ENCODE peak calls at places on chromosome 12, in six cellular contexts. One of them, this sample, is unnamed.

GRCh38 chr12:53508534-53509199 is 1.4 kb upstream of the NPFF start:
- DNase-seq in lung: peak; percentile 87
- DNase-seq in left ventricle myocardium inferior: peak; percentile 82
- DNase-seq in lower lobe of right lung: peak; percentile 85
- DNase-seq in PC-3: peak; percentile 94
- DNase-seq in Caco-2: peak; percentile 88
- DNase-seq in this sample: peak; percentile 75

GRCh38 chr12:3295648-3296408 is 195.2 kb upstream of the PRMT8 start:
- DNase-seq in left ventricle myocardium inferior: peak; percentile 65
- DNase-seq in Caco-2: no peak
- DNase-seq in lung: peak; percentile 40
- DNase-seq in PC-3: no peak
- DNase-seq in lower lobe of right lung: no peak
- DNase-seq in this sample: no peak

GRCh38 chr12:115942346-115942745 is 335.1 kb downstream of the MED13L start:
- DNase-seq in PC-3: no peak
- DNase-seq in lower lobe of right lung: no peak
- DNase-seq in lung: no peak
- DNase-seq in left ventricle myocardium inferior: no peak
- DNase-seq in Caco-2: no peak
- DNase-seq in this sample: no peak

GRCh38 chr12:65926119-65927004 is 102.1 kb downstream of the HMGA2 start:
- DNase-seq in PC-3: no peak
- DNase-seq in lower lobe of right lung: no peak
- DNase-seq in Caco-2: peak; percentile 27
- DNase-seq in left ventricle myocardium inferior: no peak
- DNase-seq in lung: no peak
- DNase-seq in this sample: no peak

GRCh38 chr12:7190268-7191055 is 976 bp downstream of the PEX5 start:
- DNase-seq in left ventricle myocardium inferior: peak; percentile 26
- DNase-seq in Caco-2: peak; percentile 43
- DNase-seq in PC-3: no peak
- DNase-seq in lung: no peak
- DNase-seq in lower lobe of right lung: peak; percentile 58
- DNase-seq in this sample: no peak

GRCh38 chr12:54026640-54027441 is 1.4 kb upstream of the HOXC6 start:
- DNase-seq in left ventricle myocardium inferior: no peak
- DNase-seq in Caco-2: no peak
- DNase-seq in PC-3: no peak
- DNase-seq in lower lobe of right lung: no peak
- DNase-seq in lung: no peak
- DNase-seq in this sample: no peak

GRCh38 chr12:81800298-81801148 is 41.4 kb upstream of the PPFIA2 start:
- DNase-seq in lower lobe of right lung: no peak
- DNase-seq in PC-3: no peak
- DNase-seq in left ventricle myocardium inferior: no peak
- DNase-seq in lung: no peak
- DNase-seq in Caco-2: no peak
- DNase-seq in this sample: no peak

GRCh38 chr12:50042693-50043092 is 14.7 kb upstream of the ASIC1 start:
- DNase-seq in Caco-2: no peak
- DNase-seq in PC-3: no peak
- DNase-seq in lung: no peak
- DNase-seq in lower lobe of right lung: no peak
- DNase-seq in left ventricle myocardium inferior: no peak
- DNase-seq in this sample: no peak

GRCh38 chr12:108696111-108696995 is 35.0 kb downstream of the CORO1C start:
- DNase-seq in left ventricle myocardium inferior: no peak
- DNase-seq in PC-3: peak; percentile 96
- DNase-seq in lung: no peak
- DNase-seq in lower lobe of right lung: no peak
- DNase-seq in Caco-2: no peak
- DNase-seq in this sample: no peak

GRCh38 chr12:43805149-43805856 is 814 bp downstream of the TWF1 start:
- DNase-seq in Caco-2: peak; percentile 17
- DNase-seq in lung: no peak
- DNase-seq in left ventricle myocardium inferior: no peak
- DNase-seq in lower lobe of right lung: no peak
- DNase-seq in PC-3: no peak
- DNase-seq in this sample: no peak

GRCh38 chr12:76158518-76159321 is 74.2 kb upstream of the NAP1L1 start:
- DNase-seq in PC-3: peak; percentile 80
- DNase-seq in left ventricle myocardium inferior: no peak
- DNase-seq in Caco-2: peak; percentile 61
- DNase-seq in lung: peak; percentile 39
- DNase-seq in lower lobe of right lung: no peak
- DNase-seq in this sample: peak; percentile 31

GRCh38 chr12:29980304-29980703 is 196.6 kb upstream of the TMTC1 start:
- DNase-seq in left ventricle myocardium inferior: no peak
- DNase-seq in lung: no peak
- DNase-seq in Caco-2: no peak
- DNase-seq in PC-3: peak; percentile 81
- DNase-seq in lower lobe of right lung: no peak
- DNase-seq in this sample: no peak

GRCh38 chr12:93569656-93570551 is 2.6 kb upstream of the SOCS2 start:
- DNase-seq in lower lobe of right lung: peak; percentile 90
- DNase-seq in PC-3: peak; percentile 76
- DNase-seq in lung: peak; percentile 88
- DNase-seq in Caco-2: peak; percentile 88
- DNase-seq in left ventricle myocardium inferior: peak; percentile 89
- DNase-seq in this sample: peak; percentile 83
- H3K4me1 ChIP-seq in lower lobe of right lung: peaks cover 9% of the 10 kb centered on the region
- H3K4me1 ChIP-seq in PC-3: peaks cover 16% of the 10 kb centered on the region
- H3K4me1 ChIP-seq in lung: no peaks in the 10 kb centered on the region
- H3K4me1 ChIP-seq in Caco-2: peaks cover 12% of the 10 kb centered on the region
- H3K4me1 ChIP-seq in left ventricle myocardium inferior: peaks cover 50% of the 10 kb centered on the region
- H3K4me1 ChIP-seq in this sample: peaks cover 8% of the 10 kb centered on the region

DNA sequence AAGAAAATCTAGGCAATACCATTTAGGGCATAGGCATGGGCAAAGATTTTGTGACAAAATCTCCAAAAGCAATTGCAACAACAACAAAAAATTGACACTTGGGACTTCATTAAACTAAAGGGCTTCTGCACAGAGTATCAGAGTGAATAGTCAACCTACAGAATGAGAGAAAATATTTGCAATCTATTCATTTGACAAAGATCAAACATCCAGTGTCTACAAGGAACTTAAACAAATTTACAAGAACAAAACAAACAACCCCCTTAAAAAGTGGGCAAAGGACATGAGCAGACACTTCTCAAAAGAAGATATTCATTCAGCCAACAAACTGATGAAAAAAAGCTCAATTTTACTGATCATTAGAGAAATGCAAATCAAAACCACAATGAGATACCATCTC is 44.1 kb upstream of the PZP start:
- DNase-seq in Caco-2: no peak
- DNase-seq in left ventricle myocardium inferior: no peak
- DNase-seq in lower lobe of right lung: no peak
- DNase-seq in lung: no peak
- DNase-seq in PC-3: no peak
- DNase-seq in this sample: no peak
- H3K4me1 ChIP-seq in Caco-2: no peaks in the 10 kb centered on the region
- H3K4me1 ChIP-seq in left ventricle myocardium inferior: no peaks in the 10 kb centered on the region
- H3K4me1 ChIP-seq in lower lobe of right lung: no peaks in the 10 kb centered on the region
- H3K4me1 ChIP-seq in lung: no peaks in the 10 kb centered on the region
- H3K4me1 ChIP-seq in PC-3: no peaks in the 10 kb centered on the region
- H3K4me1 ChIP-seq in this sample: peaks cover 3% of the 10 kb centered on the region

DNA sequence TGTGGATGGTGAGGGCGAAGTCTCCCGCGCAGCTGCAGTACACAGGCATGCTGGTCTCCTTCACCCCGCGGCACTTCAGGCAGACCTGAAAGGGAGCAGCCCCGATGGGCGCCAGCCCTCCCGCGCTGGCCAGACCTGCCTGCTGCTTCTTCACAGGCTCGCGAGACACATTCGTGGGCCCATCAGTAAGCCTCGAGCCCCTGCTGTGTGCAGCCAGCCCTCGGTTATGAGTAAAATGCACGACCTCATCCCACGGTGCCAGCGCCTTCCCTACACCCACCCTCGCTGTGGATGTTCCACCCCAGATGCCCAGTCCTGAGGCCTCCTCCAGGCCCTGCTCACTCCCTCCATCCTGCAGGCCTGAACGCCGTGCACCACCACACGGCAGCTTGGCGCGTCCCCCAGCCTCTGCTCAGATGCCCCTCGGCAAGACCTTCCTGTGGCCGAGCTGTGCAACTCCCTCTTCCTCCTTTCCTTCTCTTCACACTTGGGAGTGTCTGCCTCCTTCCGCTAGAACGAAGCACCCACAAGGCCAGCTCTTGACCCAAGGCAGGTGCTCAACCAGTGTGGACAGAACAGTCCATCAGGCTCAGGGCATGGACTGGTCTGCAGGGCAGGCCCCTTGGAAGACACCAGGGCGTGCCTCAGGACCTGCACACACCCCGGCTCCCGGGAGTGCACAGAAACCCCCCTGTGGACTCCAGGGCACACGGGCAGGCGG is 6.5 kb downstream of the P2RX2 start:
- DNase-seq in Caco-2: no peak
- DNase-seq in left ventricle myocardium inferior: no peak
- DNase-seq in PC-3: no peak
- DNase-seq in lower lobe of right lung: no peak
- DNase-seq in lung: no peak
- DNase-seq in this sample: no peak
- H3K4me1 ChIP-seq in Caco-2: peaks cover 16% of the 10 kb centered on the region
- H3K4me1 ChIP-seq in left ventricle myocardium inferior: peaks cover 12% of the 10 kb centered on the region
- H3K4me1 ChIP-seq in PC-3: peaks cover 18% of the 10 kb centered on the region
- H3K4me1 ChIP-seq in lower lobe of right lung: peaks cover 14% of the 10 kb centered on the region
- H3K4me1 ChIP-seq in lung: peaks cover 7% of the 10 kb centered on the region
- H3K4me1 ChIP-seq in this sample: peaks cover 5% of the 10 kb centered on the region

GRCh38 chr12:101824831-101825230 is 5.9 kb downstream of the GNPTAB start:
- DNase-seq in lung: no peak
- DNase-seq in Caco-2: no peak
- DNase-seq in left ventricle myocardium inferior: no peak
- DNase-seq in lower lobe of right lung: no peak
- DNase-seq in PC-3: no peak
- DNase-seq in this sample: no peak
- H3K4me1 ChIP-seq in lung: peaks cover 9% of the 10 kb centered on the region
- H3K4me1 ChIP-seq in Caco-2: peaks cover 4% of the 10 kb centered on the region
- H3K4me1 ChIP-seq in left ventricle myocardium inferior: peaks cover 83% of the 10 kb centered on the region
- H3K4me1 ChIP-seq in lower lobe of right lung: peaks cover 62% of the 10 kb centered on the region
- H3K4me1 ChIP-seq in PC-3: peaks cover 4% of the 10 kb centered on the region
- H3K4me1 ChIP-seq in this sample: no peaks in the 10 kb centered on the region

GRCh38 chr12:120774169-120774916 is 48.7 kb downstream of the ACADS start:
- DNase-seq in lung: no peak
- DNase-seq in PC-3: no peak
- DNase-seq in Caco-2: no peak
- DNase-seq in left ventricle myocardium inferior: no peak
- DNase-seq in lower lobe of right lung: no peak
- DNase-seq in this sample: no peak

GRCh38 chr12:120767071-120768024 is 41.7 kb downstream of the ACADS start:
- DNase-seq in PC-3: no peak
- DNase-seq in lower lobe of right lung: no peak
- DNase-seq in lung: peak; percentile 51
- DNase-seq in left ventricle myocardium inferior: no peak
- DNase-seq in Caco-2: peak; percentile 58
- DNase-seq in this sample: no peak

GRCh38 chr12:120775862-120776552 is 50.4 kb downstream of the ACADS start:
- DNase-seq in lower lobe of right lung: no peak
- DNase-seq in left ventricle myocardium inferior: no peak
- DNase-seq in Caco-2: peak; percentile 36
- DNase-seq in PC-3: no peak
- DNase-seq in lung: no peak
- DNase-seq in this sample: no peak

GRCh38 chr12:120766569-120766965 is 40.9 kb downstream of the ACADS start:
- DNase-seq in lung: no peak
- DNase-seq in Caco-2: no peak
- DNase-seq in lower lobe of right lung: no peak
- DNase-seq in PC-3: no peak
- DNase-seq in left ventricle myocardium inferior: no peak
- DNase-seq in this sample: no peak

DNA sequence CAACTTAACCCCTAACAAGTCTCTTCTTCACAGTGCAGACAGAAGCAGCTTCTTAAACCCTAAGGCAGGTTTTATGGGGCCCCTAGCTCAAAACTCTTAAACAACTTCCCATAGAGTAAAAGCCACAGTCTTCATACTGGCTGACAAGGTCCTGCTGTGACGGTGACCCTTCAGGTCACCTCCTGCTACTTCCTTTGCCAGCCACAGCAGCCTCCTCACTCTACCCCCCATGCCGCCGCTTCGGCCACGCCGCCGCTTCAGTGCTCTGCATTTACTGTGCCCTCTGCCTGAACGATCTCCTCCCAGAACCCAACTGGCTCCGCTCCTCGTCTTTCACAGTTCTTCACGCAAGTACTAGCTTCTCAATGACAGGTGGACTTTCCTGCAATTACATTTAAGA is 45.5 kb downstream of the ACADS start:
- DNase-seq in PC-3: no peak
- DNase-seq in Caco-2: no peak
- DNase-seq in lung: no peak
- DNase-seq in left ventricle myocardium inferior: no peak
- DNase-seq in lower lobe of right lung: no peak
- DNase-seq in this sample: peak; percentile 68
- H3K4me1 ChIP-seq in PC-3: no peaks in the 10 kb centered on the region
- H3K4me1 ChIP-seq in Caco-2: peaks cover 21% of the 10 kb centered on the region
- H3K4me1 ChIP-seq in lung: no peaks in the 10 kb centered on the region
- H3K4me1 ChIP-seq in left ventricle myocardium inferior: peaks cover 26% of the 10 kb centered on the region
- H3K4me1 ChIP-seq in lower lobe of right lung: peaks cover 22% of the 10 kb centered on the region
- H3K4me1 ChIP-seq in this sample: peaks cover 25% of the 10 kb centered on the region

DNA sequence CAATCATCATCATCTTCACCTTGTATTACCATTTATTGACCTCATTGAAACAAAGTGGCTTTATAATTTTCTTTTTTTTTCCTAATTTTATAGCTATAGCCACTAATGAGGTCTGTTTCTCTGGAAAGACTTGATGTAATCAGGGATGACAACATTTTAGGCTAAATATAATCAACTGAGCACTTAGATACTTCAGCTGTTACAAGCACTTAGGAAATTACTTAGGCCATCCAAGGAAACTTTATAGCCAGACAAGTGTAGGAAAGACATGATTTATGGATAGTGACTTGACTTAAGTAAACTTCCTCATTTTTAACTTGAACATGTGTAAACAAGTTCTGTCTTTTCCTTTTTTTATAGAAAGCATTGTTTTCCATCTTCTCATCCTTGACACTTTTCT is 15.3 kb downstream of the CPNE8 start:
- DNase-seq in left ventricle myocardium inferior: no peak
- DNase-seq in lung: no peak
- DNase-seq in PC-3: peak; percentile 44
- DNase-seq in Caco-2: no peak
- DNase-seq in lower lobe of right lung: no peak
- DNase-seq in this sample: no peak
- H3K4me1 ChIP-seq in left ventricle myocardium inferior: peaks cover 37% of the 10 kb centered on the region
- H3K4me1 ChIP-seq in lung: peaks cover 5% of the 10 kb centered on the region
- H3K4me1 ChIP-seq in PC-3: peaks cover 17% of the 10 kb centered on the region
- H3K4me1 ChIP-seq in Caco-2: peaks cover 54% of the 10 kb centered on the region
- H3K4me1 ChIP-seq in lower lobe of right lung: peaks cover 21% of the 10 kb centered on the region
- H3K4me1 ChIP-seq in this sample: no peaks in the 10 kb centered on the region

GRCh38 chr12:57889541-57889989 is 43.0 kb upstream of the CTDSP2 start:
- DNase-seq in lung: peak; percentile 71
- DNase-seq in PC-3: no peak
- DNase-seq in Caco-2: no peak
- DNase-seq in lower lobe of right lung: no peak
- DNase-seq in left ventricle myocardium inferior: peak; percentile 83
- DNase-seq in this sample: no peak

GRCh38 chr12:57886590-57887363 is 40.2 kb upstream of the CTDSP2 start:
- DNase-seq in left ventricle myocardium inferior: no peak
- DNase-seq in Caco-2: no peak
- DNase-seq in PC-3: no peak
- DNase-seq in lung: no peak
- DNase-seq in lower lobe of right lung: no peak
- DNase-seq in this sample: no peak

GRCh38 chr12:57887631-57888406 is 41.3 kb upstream of the CTDSP2 start:
- DNase-seq in left ventricle myocardium inferior: no peak
- DNase-seq in PC-3: peak; percentile 53
- DNase-seq in lung: peak; percentile 33
- DNase-seq in lower lobe of right lung: no peak
- DNase-seq in Caco-2: no peak
- DNase-seq in this sample: no peak

GRCh38 chr12:57890191-57891120 is 43.9 kb upstream of the CTDSP2 start:
- DNase-seq in left ventricle myocardium inferior: no peak
- DNase-seq in Caco-2: no peak
- DNase-seq in PC-3: peak; percentile 91
- DNase-seq in lung: no peak
- DNase-seq in lower lobe of right lung: no peak
- DNase-seq in this sample: no peak

GRCh38 chr12:57888407-57889157 is 42.1 kb upstream of the CTDSP2 start:
- DNase-seq in Caco-2: no peak
- DNase-seq in left ventricle myocardium inferior: peak; percentile 32
- DNase-seq in lower lobe of right lung: no peak
- DNase-seq in lung: peak; percentile 39
- DNase-seq in PC-3: peak; percentile 82
- DNase-seq in this sample: no peak
- H3K4me1 ChIP-seq in Caco-2: peaks cover 6% of the 10 kb centered on the region
- H3K4me1 ChIP-seq in left ventricle myocardium inferior: peaks cover 68% of the 10 kb centered on the region
- H3K4me1 ChIP-seq in lower lobe of right lung: peaks cover 68% of the 10 kb centered on the region
- H3K4me1 ChIP-seq in lung: peaks cover 35% of the 10 kb centered on the region
- H3K4me1 ChIP-seq in PC-3: peaks cover 38% of the 10 kb centered on the region
- H3K4me1 ChIP-seq in this sample: peaks cover 21% of the 10 kb centered on the region

This sample was measured in neuronal stem cell.